ENCODE peak calls at places on chromosomes 3 and 15, in ten cellular contexts. One of them, this sample, is unnamed.

GRCh38 chr15:35932541-35932940 is 386.6 kb upstream of the DPH6 start:
- DNase-seq in HFF-Myc: no peak
- DNase-seq in fibroblast of mammary gland: peak
- DNase-seq in NCI-H774: no peak
- DNase-seq in activated CD8-positive, alpha-beta memory T cell treated with anti-CD3 and anti-CD28 coated beads, Interleukin-2, amount 50 U/mL, for 4 hours: no peak
- DNase-seq in left ventricle myocardium inferior: no peak
- DNase-seq in breast epithelium: no peak
- DNase-seq in COR-L47: no peak
- DNase-seq in anterior cingulate cortex: no peak
- DNase-seq in frontal cortex: no peak
- DNase-seq in this sample: no peak

GRCh38 chr3:194870394-194871110 is 184.9 kb downstream of the FAM43A start:
- DNase-seq in anterior cingulate cortex: no peak
- DNase-seq in COR-L47: no peak
- DNase-seq in left ventricle myocardium inferior: no peak
- DNase-seq in HFF-Myc: no peak
- DNase-seq in fibroblast of mammary gland: peak
- DNase-seq in NCI-H774: no peak
- DNase-seq in activated CD8-positive, alpha-beta memory T cell treated with anti-CD3 and anti-CD28 coated beads, Interleukin-2, amount 50 U/mL, for 4 hours: no peak
- DNase-seq in breast epithelium: peak
- DNase-seq in frontal cortex: no peak
- DNase-seq in this sample: peak

GRCh38 chr15:52673312-52673711 is 5.9 kb downstream of the ATOSA start:
- DNase-seq in COR-L47: no peak
- DNase-seq in breast epithelium: no peak
- DNase-seq in HFF-Myc: no peak
- DNase-seq in activated CD8-positive, alpha-beta memory T cell treated with anti-CD3 and anti-CD28 coated beads, Interleukin-2, amount 50 U/mL, for 4 hours: no peak
- DNase-seq in left ventricle myocardium inferior: no peak
- DNase-seq in anterior cingulate cortex: no peak
- DNase-seq in frontal cortex: no peak
- DNase-seq in fibroblast of mammary gland: no peak
- DNase-seq in NCI-H774: peak
- DNase-seq in this sample: no peak

GRCh38 chr3:31896643-31897433 is 84.2 kb downstream of the OSBPL10 start:
- DNase-seq in HFF-Myc: no peak
- DNase-seq in NCI-H774: no peak
- DNase-seq in left ventricle myocardium inferior: no peak
- DNase-seq in breast epithelium: no peak
- DNase-seq in activated CD8-positive, alpha-beta memory T cell treated with anti-CD3 and anti-CD28 coated beads, Interleukin-2, amount 50 U/mL, for 4 hours: no peak
- DNase-seq in fibroblast of mammary gland: no peak
- DNase-seq in COR-L47: no peak
- DNase-seq in anterior cingulate cortex: no peak
- DNase-seq in frontal cortex: no peak
- DNase-seq in this sample: no peak

GRCh38 chr3:135503429-135504083 is 462.0 kb upstream of the PPP2R3A start:
- DNase-seq in anterior cingulate cortex: peak
- DNase-seq in breast epithelium: peak
- DNase-seq in HFF-Myc: peak
- DNase-seq in left ventricle myocardium inferior: peak
- DNase-seq in COR-L47: peak
- DNase-seq in NCI-H774: peak
- DNase-seq in fibroblast of mammary gland: peak
- DNase-seq in frontal cortex: peak
- DNase-seq in activated CD8-positive, alpha-beta memory T cell treated with anti-CD3 and anti-CD28 coated beads, Interleukin-2, amount 50 U/mL, for 4 hours: no peak
- DNase-seq in this sample: peak

GRCh38 chr3:60755094-60755493 is 496.2 kb downstream of the FHIT start:
- DNase-seq in activated CD8-positive, alpha-beta memory T cell treated with anti-CD3 and anti-CD28 coated beads, Interleukin-2, amount 50 U/mL, for 4 hours: no peak
- DNase-seq in fibroblast of mammary gland: no peak
- DNase-seq in HFF-Myc: no peak
- DNase-seq in frontal cortex: no peak
- DNase-seq in breast epithelium: no peak
- DNase-seq in left ventricle myocardium inferior: no peak
- DNase-seq in anterior cingulate cortex: no peak
- DNase-seq in NCI-H774: no peak
- DNase-seq in COR-L47: no peak
- DNase-seq in this sample: no peak

GRCh38 chr3:116070102-116070501 is 375.2 kb downstream of the LSAMP start:
- DNase-seq in anterior cingulate cortex: no peak
- DNase-seq in NCI-H774: no peak
- DNase-seq in left ventricle myocardium inferior: no peak
- DNase-seq in activated CD8-positive, alpha-beta memory T cell treated with anti-CD3 and anti-CD28 coated beads, Interleukin-2, amount 50 U/mL, for 4 hours: no peak
- DNase-seq in HFF-Myc: no peak
- DNase-seq in frontal cortex: no peak
- DNase-seq in fibroblast of mammary gland: no peak
- DNase-seq in breast epithelium: no peak
- DNase-seq in COR-L47: no peak
- DNase-seq in this sample: no peak

GRCh38 chr3:49513494-49514179 is 40.6 kb upstream of the BSN start:
- DNase-seq in COR-L47: no peak
- DNase-seq in NCI-H774: no peak
- DNase-seq in frontal cortex: no peak
- DNase-seq in breast epithelium: no peak
- DNase-seq in anterior cingulate cortex: no peak
- DNase-seq in fibroblast of mammary gland: no peak
- DNase-seq in HFF-Myc: no peak
- DNase-seq in activated CD8-positive, alpha-beta memory T cell treated with anti-CD3 and anti-CD28 coated beads, Interleukin-2, amount 50 U/mL, for 4 hours: no peak
- DNase-seq in left ventricle myocardium inferior: no peak
- DNase-seq in this sample: no peak

GRCh38 chr3:45551214-45552010 is 43.1 kb upstream of the LIMD1 start:
- DNase-seq in NCI-H774: no peak
- DNase-seq in breast epithelium: peak
- DNase-seq in HFF-Myc: no peak
- DNase-seq in frontal cortex: no peak
- DNase-seq in activated CD8-positive, alpha-beta memory T cell treated with anti-CD3 and anti-CD28 coated beads, Interleukin-2, amount 50 U/mL, for 4 hours: no peak
- DNase-seq in left ventricle myocardium inferior: peak
- DNase-seq in COR-L47: no peak
- DNase-seq in anterior cingulate cortex: peak
- DNase-seq in fibroblast of mammary gland: peak
- DNase-seq in this sample: no peak

GRCh38 chr3:128395500-128396125 is 71.1 kb downstream of the DNAJB8 start:
- DNase-seq in breast epithelium: no peak
- DNase-seq in anterior cingulate cortex: no peak
- DNase-seq in HFF-Myc: no peak
- DNase-seq in NCI-H774: no peak
- DNase-seq in frontal cortex: peak
- DNase-seq in activated CD8-positive, alpha-beta memory T cell treated with anti-CD3 and anti-CD28 coated beads, Interleukin-2, amount 50 U/mL, for 4 hours: no peak
- DNase-seq in fibroblast of mammary gland: peak
- DNase-seq in left ventricle myocardium inferior: peak
- DNase-seq in COR-L47: no peak
- DNase-seq in this sample: no peak

GRCh38 chr3:30315452-30315851 is 290.9 kb upstream of the TGFBR2 start:
- DNase-seq in frontal cortex: no peak
- DNase-seq in activated CD8-positive, alpha-beta memory T cell treated with anti-CD3 and anti-CD28 coated beads, Interleukin-2, amount 50 U/mL, for 4 hours: no peak
- DNase-seq in COR-L47: no peak
- DNase-seq in NCI-H774: no peak
- DNase-seq in anterior cingulate cortex: no peak
- DNase-seq in HFF-Myc: no peak
- DNase-seq in left ventricle myocardium inferior: no peak
- DNase-seq in breast epithelium: no peak
- DNase-seq in fibroblast of mammary gland: peak
- DNase-seq in this sample: no peak

This sample was measured in right lobe of liver.